ENCODE peak calls at places on chromosomes 7 and 10, in nine cellular contexts. One of them, this sample, is unnamed.
A peak's percentile ranks its signal among the peaks of the same experiment; 100 is the strongest.

GRCh38 chr10:29636178-29636577 is 1.4 kb upstream of the SVIL start:
- DNase-seq in Calu3: no peak
- DNase-seq in activated B cell treated with CpG ODN at 0.5 μM for 24 hours: no peak
- DNase-seq in A549: no peak
- DNase-seq in cardiac muscle cell: peak; percentile 83
- DNase-seq in fibroblast of pulmonary artery: peak; percentile 89
- DNase-seq in GM20000: no peak
- DNase-seq in dorsolateral prefrontal cortex: no peak
- DNase-seq in cardiac fibroblast: peak; percentile 85
- DNase-seq in this sample: no peak

GRCh38 chr7:130904031-130904757 is 170.2 kb upstream of the KLF14 start:
- DNase-seq in cardiac fibroblast: peak; percentile 91
- DNase-seq in dorsolateral prefrontal cortex: no peak
- DNase-seq in A549: peak; percentile 80
- DNase-seq in activated B cell treated with CpG ODN at 0.5 μM for 24 hours: no peak
- DNase-seq in cardiac muscle cell: peak; percentile 92
- DNase-seq in Calu3: no peak
- DNase-seq in GM20000: no peak
- DNase-seq in fibroblast of pulmonary artery: peak; percentile 94
- DNase-seq in this sample: no peak

GRCh38 chr10:71429929-71430328 is 33.2 kb downstream of the CDH23 start:
- DNase-seq in Calu3: no peak
- DNase-seq in fibroblast of pulmonary artery: no peak
- DNase-seq in GM20000: no peak
- DNase-seq in dorsolateral prefrontal cortex: no peak
- DNase-seq in A549: peak; percentile 35
- DNase-seq in cardiac fibroblast: no peak
- DNase-seq in activated B cell treated with CpG ODN at 0.5 μM for 24 hours: no peak
- DNase-seq in cardiac muscle cell: no peak
- DNase-seq in this sample: peak; percentile 22

GRCh38 chr10:130409346-130409745 is 273.2 kb downstream of the GLRX3 start:
- DNase-seq in activated B cell treated with CpG ODN at 0.5 μM for 24 hours: no peak
- DNase-seq in dorsolateral prefrontal cortex: no peak
- DNase-seq in cardiac fibroblast: no peak
- DNase-seq in GM20000: no peak
- DNase-seq in fibroblast of pulmonary artery: no peak
- DNase-seq in A549: no peak
- DNase-seq in cardiac muscle cell: no peak
- DNase-seq in Calu3: no peak
- DNase-seq in this sample: no peak

GRCh38 chr7:133572853-133573252 is 320.0 kb downstream of the EXOC4 start:
- DNase-seq in cardiac muscle cell: no peak
- DNase-seq in fibroblast of pulmonary artery: no peak
- DNase-seq in activated B cell treated with CpG ODN at 0.5 μM for 24 hours: no peak
- DNase-seq in cardiac fibroblast: no peak
- DNase-seq in A549: no peak
- DNase-seq in Calu3: no peak
- DNase-seq in dorsolateral prefrontal cortex: no peak
- DNase-seq in GM20000: no peak
- DNase-seq in this sample: no peak

GRCh38 chr7:139749545-139749944 is 28.3 kb downstream of the HIPK2 start:
- DNase-seq in A549: no peak
- DNase-seq in GM20000: no peak
- DNase-seq in cardiac muscle cell: no peak
- DNase-seq in dorsolateral prefrontal cortex: no peak
- DNase-seq in Calu3: no peak
- DNase-seq in cardiac fibroblast: no peak
- DNase-seq in activated B cell treated with CpG ODN at 0.5 μM for 24 hours: no peak
- DNase-seq in fibroblast of pulmonary artery: no peak
- DNase-seq in this sample: no peak

GRCh38 chr7:78578701-78579100 is 780.1 kb downstream of the PHTF2 start:
- DNase-seq in dorsolateral prefrontal cortex: no peak
- DNase-seq in cardiac muscle cell: no peak
- DNase-seq in GM20000: no peak
- DNase-seq in cardiac fibroblast: no peak
- DNase-seq in fibroblast of pulmonary artery: no peak
- DNase-seq in activated B cell treated with CpG ODN at 0.5 μM for 24 hours: no peak
- DNase-seq in Calu3: no peak
- DNase-seq in A549: no peak
- DNase-seq in this sample: no peak

GRCh38 chr7:154505362-154505761 is 453.2 kb downstream of the DPP6 start:
- DNase-seq in activated B cell treated with CpG ODN at 0.5 μM for 24 hours: no peak
- DNase-seq in Calu3: no peak
- DNase-seq in GM20000: no peak
- DNase-seq in cardiac fibroblast: no peak
- DNase-seq in cardiac muscle cell: no peak
- DNase-seq in A549: no peak
- DNase-seq in fibroblast of pulmonary artery: no peak
- DNase-seq in dorsolateral prefrontal cortex: no peak
- DNase-seq in this sample: no peak

GRCh38 chr7:55477781-55478374 is 94.4 kb downstream of the VOPP1 start:
- DNase-seq in fibroblast of pulmonary artery: peak; percentile 51
- DNase-seq in Calu3: no peak
- DNase-seq in cardiac fibroblast: peak; percentile 54
- DNase-seq in activated B cell treated with CpG ODN at 0.5 μM for 24 hours: no peak
- DNase-seq in GM20000: no peak
- DNase-seq in A549: no peak
- DNase-seq in dorsolateral prefrontal cortex: no peak
- DNase-seq in cardiac muscle cell: peak; percentile 60
- DNase-seq in this sample: no peak

GRCh38 chr7:131689662-131690234 is 133.3 kb upstream of the PODXL start:
- DNase-seq in GM20000: no peak
- DNase-seq in cardiac muscle cell: no peak
- DNase-seq in dorsolateral prefrontal cortex: no peak
- DNase-seq in cardiac fibroblast: no peak
- DNase-seq in activated B cell treated with CpG ODN at 0.5 μM for 24 hours: no peak
- DNase-seq in Calu3: no peak
- DNase-seq in fibroblast of pulmonary artery: no peak
- DNase-seq in A549: no peak
- DNase-seq in this sample: no peak

GRCh38 chr7:37284805-37285211 is 163.9 kb downstream of the ELMO1 start:
- DNase-seq in dorsolateral prefrontal cortex: peak; percentile 63
- DNase-seq in activated B cell treated with CpG ODN at 0.5 μM for 24 hours: peak; percentile 25
- DNase-seq in Calu3: peak; percentile 63
- DNase-seq in A549: peak; percentile 29
- DNase-seq in cardiac fibroblast: peak; percentile 47
- DNase-seq in GM20000: peak; percentile 67
- DNase-seq in cardiac muscle cell: peak; percentile 71
- DNase-seq in fibroblast of pulmonary artery: no peak
- DNase-seq in this sample: peak; percentile 52

DNA sequence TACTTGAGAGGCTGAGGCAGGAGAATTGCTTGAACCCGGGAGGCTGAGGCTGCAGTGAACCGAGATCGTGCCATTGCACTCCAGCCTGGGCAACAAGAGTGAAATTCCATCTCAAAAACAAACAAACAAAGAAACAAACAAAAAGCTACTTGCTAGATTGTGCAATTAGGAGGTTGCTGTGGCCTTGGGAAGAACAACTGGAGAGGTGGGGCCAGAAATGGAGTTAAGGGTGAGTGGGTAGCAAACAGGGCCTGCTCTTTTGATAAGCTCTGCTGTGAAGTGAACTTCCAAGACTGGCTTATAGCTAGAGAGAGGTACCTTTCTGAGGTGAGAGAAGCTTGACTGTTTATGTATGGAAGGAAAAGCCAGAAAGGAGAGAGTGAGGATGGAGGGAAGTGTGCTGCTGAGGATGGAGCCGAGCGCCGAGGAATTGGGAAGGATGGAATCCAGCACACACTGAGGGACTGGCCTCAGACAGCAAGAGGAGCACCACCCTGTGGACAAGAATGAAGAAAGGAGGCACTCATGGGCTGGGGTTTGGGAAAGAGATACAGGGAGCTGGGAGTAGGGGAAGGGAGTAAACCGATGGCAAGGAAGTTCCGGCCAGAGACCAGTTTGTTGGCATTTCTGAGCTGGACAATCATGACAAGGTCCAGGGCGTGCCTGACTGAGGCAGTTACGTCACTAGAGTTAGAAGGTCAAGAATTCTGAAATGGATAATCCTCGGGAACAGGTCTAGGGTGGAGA is 7.0 kb upstream of the RPEL1 start:
- DNase-seq in dorsolateral prefrontal cortex: no peak
- DNase-seq in cardiac muscle cell: peak; percentile 83
- DNase-seq in A549: peak; percentile 59
- DNase-seq in activated B cell treated with CpG ODN at 0.5 μM for 24 hours: no peak
- DNase-seq in fibroblast of pulmonary artery: peak; percentile 81
- DNase-seq in Calu3: peak; percentile 80
- DNase-seq in cardiac fibroblast: peak; percentile 86
- DNase-seq in GM20000: no peak
- DNase-seq in this sample: peak; percentile 96
- TF ChIP-seq CTCF in dorsolateral prefrontal cortex: no peak
- TF ChIP-seq CTCF in cardiac muscle cell: peak; percentile 69
- TF ChIP-seq CTCF in A549: peak; percentile 63
- TF ChIP-seq CTCF in activated B cell treated with CpG ODN at 0.5 μM for 24 hours: no peak
- TF ChIP-seq CTCF in fibroblast of pulmonary artery: peak; percentile 73
- TF ChIP-seq CTCF in Calu3: peak; percentile 41
- TF ChIP-seq CTCF in cardiac fibroblast: peak; percentile 49
- TF ChIP-seq CTCF in GM20000: no peak
- TF ChIP-seq CTCF in this sample: peak; percentile 12

GRCh38 chr7:44395067-44395466 is 69.7 kb upstream of the CAMK2B start:
- DNase-seq in Calu3: no peak
- DNase-seq in dorsolateral prefrontal cortex: no peak
- DNase-seq in activated B cell treated with CpG ODN at 0.5 μM for 24 hours: no peak
- DNase-seq in GM20000: no peak
- DNase-seq in cardiac muscle cell: no peak
- DNase-seq in fibroblast of pulmonary artery: no peak
- DNase-seq in cardiac fibroblast: no peak
- DNase-seq in A549: no peak
- DNase-seq in this sample: no peak

GRCh38 chr7:44394636-44395035 is 69.2 kb upstream of the CAMK2B start:
- DNase-seq in fibroblast of pulmonary artery: no peak
- DNase-seq in cardiac fibroblast: no peak
- DNase-seq in A549: no peak
- DNase-seq in dorsolateral prefrontal cortex: no peak
- DNase-seq in cardiac muscle cell: no peak
- DNase-seq in activated B cell treated with CpG ODN at 0.5 μM for 24 hours: no peak
- DNase-seq in GM20000: no peak
- DNase-seq in Calu3: no peak
- DNase-seq in this sample: no peak

GRCh38 chr7:44393238-44394111 is 68.1 kb upstream of the CAMK2B start:
- DNase-seq in A549: no peak
- DNase-seq in Calu3: no peak
- DNase-seq in fibroblast of pulmonary artery: no peak
- DNase-seq in dorsolateral prefrontal cortex: no peak
- DNase-seq in cardiac fibroblast: no peak
- DNase-seq in GM20000: no peak
- DNase-seq in cardiac muscle cell: no peak
- DNase-seq in activated B cell treated with CpG ODN at 0.5 μM for 24 hours: no peak
- DNase-seq in this sample: no peak

GRCh38 chr7:44392618-44393010 is 67.2 kb upstream of the CAMK2B start:
- DNase-seq in A549: no peak
- DNase-seq in dorsolateral prefrontal cortex: no peak
- DNase-seq in cardiac muscle cell: no peak
- DNase-seq in GM20000: no peak
- DNase-seq in activated B cell treated with CpG ODN at 0.5 μM for 24 hours: no peak
- DNase-seq in cardiac fibroblast: no peak
- DNase-seq in fibroblast of pulmonary artery: no peak
- DNase-seq in Calu3: no peak
- DNase-seq in this sample: no peak

DNA sequence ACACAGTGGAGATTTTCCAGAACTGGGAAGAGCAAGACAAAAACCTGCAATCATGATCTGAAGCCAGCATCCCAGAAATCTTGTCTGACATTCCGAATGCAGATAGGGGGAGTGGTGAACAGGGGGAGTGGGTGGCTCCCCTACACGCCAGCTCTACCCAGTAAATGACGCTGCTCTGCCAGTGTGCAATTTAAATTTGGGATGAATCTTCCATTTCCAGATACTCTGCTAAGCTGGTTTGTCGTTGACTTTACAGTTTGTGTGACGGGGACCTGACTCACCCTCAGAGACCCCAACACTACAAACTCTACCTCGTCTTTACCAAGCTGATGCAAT is 68.7 kb upstream of the CAMK2B start:
- DNase-seq in GM20000: no peak
- DNase-seq in A549: no peak
- DNase-seq in cardiac muscle cell: no peak
- DNase-seq in dorsolateral prefrontal cortex: no peak
- DNase-seq in fibroblast of pulmonary artery: no peak
- DNase-seq in cardiac fibroblast: no peak
- DNase-seq in Calu3: no peak
- DNase-seq in activated B cell treated with CpG ODN at 0.5 μM for 24 hours: no peak
- DNase-seq in this sample: no peak
- TF ChIP-seq CTCF in GM20000: no peak
- TF ChIP-seq CTCF in A549: no peak
- TF ChIP-seq CTCF in cardiac muscle cell: no peak
- TF ChIP-seq CTCF in dorsolateral prefrontal cortex: no peak
- TF ChIP-seq CTCF in fibroblast of pulmonary artery: no peak
- TF ChIP-seq CTCF in cardiac fibroblast: no peak
- TF ChIP-seq CTCF in Calu3: no peak
- TF ChIP-seq CTCF in activated B cell treated with CpG ODN at 0.5 μM for 24 hours: no peak
- TF ChIP-seq CTCF in this sample: no peak

GRCh38 chr10:22615819-22616499 is 98.4 kb downstream of the PIP4K2A start:
- DNase-seq in dorsolateral prefrontal cortex: peak; percentile 98
- DNase-seq in GM20000: peak; percentile 60
- DNase-seq in Calu3: peak; percentile 61
- DNase-seq in cardiac muscle cell: peak; percentile 68
- DNase-seq in fibroblast of pulmonary artery: no peak
- DNase-seq in cardiac fibroblast: peak; percentile 61
- DNase-seq in A549: no peak
- DNase-seq in activated B cell treated with CpG ODN at 0.5 μM for 24 hours: peak; percentile 36
- DNase-seq in this sample: no peak

GRCh38 chr10:22615101-22615500 is 99.3 kb downstream of the PIP4K2A start:
- DNase-seq in activated B cell treated with CpG ODN at 0.5 μM for 24 hours: no peak
- DNase-seq in A549: no peak
- DNase-seq in fibroblast of pulmonary artery: no peak
- DNase-seq in Calu3: no peak
- DNase-seq in dorsolateral prefrontal cortex: no peak
- DNase-seq in cardiac muscle cell: no peak
- DNase-seq in cardiac fibroblast: no peak
- DNase-seq in GM20000: no peak
- DNase-seq in this sample: no peak

GRCh38 chr10:22619111-22619510 is 95.3 kb downstream of the PIP4K2A start:
- DNase-seq in fibroblast of pulmonary artery: no peak
- DNase-seq in A549: no peak
- DNase-seq in cardiac muscle cell: peak; percentile 15
- DNase-seq in GM20000: no peak
- DNase-seq in Calu3: no peak
- DNase-seq in cardiac fibroblast: no peak
- DNase-seq in dorsolateral prefrontal cortex: no peak
- DNase-seq in activated B cell treated with CpG ODN at 0.5 μM for 24 hours: no peak
- DNase-seq in this sample: no peak

GRCh38 chr10:22618081-22618785 is 96.1 kb downstream of the PIP4K2A start:
- DNase-seq in fibroblast of pulmonary artery: peak; percentile 49
- DNase-seq in activated B cell treated with CpG ODN at 0.5 μM for 24 hours: no peak
- DNase-seq in cardiac fibroblast: peak; percentile 51
- DNase-seq in Calu3: no peak
- DNase-seq in dorsolateral prefrontal cortex: no peak
- DNase-seq in GM20000: no peak
- DNase-seq in cardiac muscle cell: peak; percentile 59
- DNase-seq in A549: no peak
- DNase-seq in this sample: peak; percentile 78

GRCh38 chr10:22617516-22617915 is 96.9 kb downstream of the PIP4K2A start:
- DNase-seq in activated B cell treated with CpG ODN at 0.5 μM for 24 hours: no peak
- DNase-seq in dorsolateral prefrontal cortex: no peak
- DNase-seq in cardiac muscle cell: no peak
- DNase-seq in GM20000: no peak
- DNase-seq in A549: no peak
- DNase-seq in fibroblast of pulmonary artery: no peak
- DNase-seq in Calu3: no peak
- DNase-seq in cardiac fibroblast: no peak
- DNase-seq in this sample: no peak
- TF ChIP-seq CTCF in activated B cell treated with CpG ODN at 0.5 μM for 24 hours: no peak
- TF ChIP-seq CTCF in dorsolateral prefrontal cortex: peak; percentile 29
- TF ChIP-seq CTCF in cardiac muscle cell: peak; percentile 16
- TF ChIP-seq CTCF in GM20000: no peak
- TF ChIP-seq CTCF in A549: no peak
- TF ChIP-seq CTCF in fibroblast of pulmonary artery: no peak
- TF ChIP-seq CTCF in Calu3: no peak
- TF ChIP-seq CTCF in cardiac fibroblast: no peak
- TF ChIP-seq CTCF in this sample: peak; percentile 22

GRCh38 chr10:43187213-43187612 is 49.0 kb downstream of the CSGALNACT2 start:
- DNase-seq in GM20000: no peak
- DNase-seq in cardiac fibroblast: no peak
- DNase-seq in fibroblast of pulmonary artery: no peak
- DNase-seq in dorsolateral prefrontal cortex: no peak
- DNase-seq in Calu3: no peak
- DNase-seq in cardiac muscle cell: no peak
- DNase-seq in activated B cell treated with CpG ODN at 0.5 μM for 24 hours: no peak
- DNase-seq in A549: no peak
- DNase-seq in this sample: no peak
- TF ChIP-seq CTCF in GM20000: no peak
- TF ChIP-seq CTCF in cardiac fibroblast: no peak
- TF ChIP-seq CTCF in fibroblast of pulmonary artery: no peak
- TF ChIP-seq CTCF in dorsolateral prefrontal cortex: no peak
- TF ChIP-seq CTCF in Calu3: no peak
- TF ChIP-seq CTCF in cardiac muscle cell: no peak
- TF ChIP-seq CTCF in activated B cell treated with CpG ODN at 0.5 μM for 24 hours: no peak
- TF ChIP-seq CTCF in A549: no peak
- TF ChIP-seq CTCF in this sample: no peak

This sample was measured in Caco-2.